ENCODE peak calls at places on chromosomes 3 and 15, in five cellular contexts. F is A549, I is endothelial cell of umbilical vein, A is GM12878, J is HepG2. E is an unnamed sample.
A peak's percentile ranks its signal among the peaks of the same experiment; 100 is the strongest.

GRCh38 chr15:28097656-28098359 is 1.3 kb downstream of the OCA2 start:
- DNase-seq in F (no peak), I (no peak), A (no peak), J (no peak), E (no peak)

GRCh38 chr15:99956820-99957641 is 223.8 kb upstream of the LYSMD4 start:
- DNase-seq in F (no peak), I (no peak), A (no peak), J (no peak), E (no peak)

GRCh38 chr3:59510576-59510975 is 460.8 kb upstream of the CFAP20DC start:
- DNase-seq in F (no peak), I (no peak), A (no peak), J (no peak), E (no peak)

GRCh38 chr3:182027366-182027765 is 315.6 kb downstream of the SOX2 start:
- DNase-seq in F (no peak), I (no peak), A (no peak), J (no peak), E (no peak)

GRCh38 chr3:83928903-83929302 is 1029.9 kb upstream of the CADM2 start:
- DNase-seq in F (no peak), I (no peak), A (no peak), J (no peak), E (no peak)

GRCh38 chr3:69493157-69493556 is 107.3 kb upstream of the FRMD4B start:
- DNase-seq in F (no peak), I (no peak), A (no peak), J (no peak), E (no peak)

GRCh38 chr15:83695246-83695645 is 41.3 kb downstream of the ADAMTSL3 start:
- DNase-seq in F (no peak), I (no peak), A (no peak), J (no peak), E (no peak)

GRCh38 chr3:195896361-195897080 is 11.8 kb downstream of the TNK2 start:
- DNase-seq in F (peak; percentile 44), I (peak; percentile 88), A (no peak), J (no peak), E (no peak)

GRCh38 chr3:59641169-59641914 is 591.5 kb upstream of the CFAP20DC start:
- DNase-seq in F (no peak), I (no peak), A (no peak), J (no peak), E (no peak)

GRCh38 chr3:115804722-115805121 is 181.4 kb downstream of the GAP43 start:
- DNase-seq in F (peak; percentile 66), I (peak; percentile 6), A (no peak), J (no peak), E (no peak)

GRCh38 chr3:153977148-153977547 is 144.0 kb upstream of the ARHGEF26 start:
- DNase-seq in F (no peak), I (peak; percentile 69), A (no peak), J (no peak), E (no peak)

GRCh38 chr3:37968784-37969600 is 21.6 kb upstream of the VILL start:
- DNase-seq in F (no peak), I (peak; percentile 12), A (no peak), J (no peak), E (no peak)

GRCh38 chr15:40106203-40107161 is 2.2 kb downstream of the BMF start:
- DNase-seq in F (peak; percentile 36), I (no peak), A (peak; percentile 83), J (peak; percentile 95), E (peak; percentile 95)

GRCh38 chr15:91975241-91975978 is 121.9 kb downstream of the SLCO3A1 start:
- DNase-seq in F (no peak), I (no peak), A (no peak), J (no peak), E (no peak)

GRCh38 chr3:9915252-9916141 is 1.4 kb upstream of the IL17RC start:
- DNase-seq in F (no peak), I (peak; percentile 50), A (no peak), J (peak; percentile 36), E (peak; percentile 78)

GRCh38 chr15:31471731-31472430 is 145.2 kb downstream of the KLF13 start:
- DNase-seq in F (no peak), I (no peak), A (no peak), J (no peak), E (no peak)

GRCh38 chr3:170909129-170909903 is 879 bp upstream of the EIF5A2 start:
- DNase-seq in F (peak; percentile 66), I (peak; percentile 4), A (no peak), J (peak; percentile 69), E (peak; percentile 63)

GRCh38 chr15:98654790-98655360 is 6.5 kb downstream of the IGF1R start:
- DNase-seq in F (peak; percentile 33), I (no peak), A (no peak), J (peak; percentile 68), E (no peak)

GRCh38 chr3:42256135-42256819 is 9.7 kb downstream of the CCK start:
- DNase-seq in F (peak; percentile 23), I (peak; percentile 37), A (no peak), J (no peak), E (no peak)

GRCh38 chr3:79161941-79162340 is 605.9 kb downstream of the ROBO1 start:
- DNase-seq in F (no peak), I (no peak), A (no peak), J (no peak), E (no peak)

GRCh38 chr3:108132727-108133373 is 42.0 kb upstream of the CD47 start:
- DNase-seq in F (peak; percentile 42), I (peak; percentile 70), A (no peak), J (no peak), E (peak; percentile 35)

GRCh38 chr15:99507016-99507731 is 58.6 kb upstream of the MEF2A start:
- DNase-seq in F (no peak), I (peak; percentile 82), A (no peak), J (peak; percentile 21), E (no peak)

GRCh38 chr15:81163961-81164800 is 30.1 kb downstream of the CFAP161 start:
- DNase-seq in F (peak; percentile 14), I (no peak), A (no peak), J (no peak), E (no peak)

GRCh38 chr3:45547764-45548683 is 46.5 kb upstream of the LIMD1 start:
- DNase-seq in F (no peak), I (no peak), A (no peak), J (no peak), E (peak; percentile 40)

GRCh38 chr15:75809986-75810750 is 33.1 kb upstream of the UBE2Q2 start:
- DNase-seq in F (peak; percentile 55), I (peak; percentile 37), A (no peak), J (peak; percentile 44), E (peak; percentile 61)

GRCh38 chr3:53109822-53110771 is 20.1 kb downstream of the RFT1 start:
- DNase-seq in F (peak; percentile 63), I (peak; percentile 19), A (no peak), J (peak; percentile 74), E (peak; percentile 78)

GRCh38 chr3:48594431-48595049 is 589 bp downstream of the COL7A1 start:
- DNase-seq in F (peak; percentile 51), I (no peak), A (no peak), J (no peak), E (no peak)

GRCh38 chr15:77282333-77282732 is 137.6 kb downstream of the PEAK1 start:
- DNase-seq in F (peak; percentile 50), I (peak; percentile 60), A (no peak), J (peak; percentile 83), E (no peak)

GRCh38 chr3:127000792-127001191 is 17.9 kb downstream of the PLXNA1 start:
- DNase-seq in F (no peak), I (no peak), A (no peak), J (no peak), E (no peak)

GRCh38 chr3:127001486-127002194 is 18.7 kb downstream of the PLXNA1 start:
- DNase-seq in F (no peak), I (no peak), A (no peak), J (no peak), E (no peak)

GRCh38 chr3:127003175-127003555 is 20.2 kb downstream of the PLXNA1 start:
- DNase-seq in F (no peak), I (no peak), A (no peak), J (no peak), E (no peak)

GRCh38 chr3:127003601-127004280 is 20.8 kb downstream of the PLXNA1 start:
- DNase-seq in F (no peak), I (no peak), A (no peak), J (no peak), E (no peak)

GRCh38 chr3:127002195-127003174 is 19.6 kb downstream of the PLXNA1 start:
- DNase-seq in F (no peak), I (peak; percentile 83), A (no peak), J (no peak), E (peak; percentile 43)
- H3K4me3 ChIP-seq in F (no peak overlapping the region), I (no peak overlapping the region), A (no peak overlapping the region), J (no peak overlapping the region), E (no peak overlapping the region)

GRCh38 chr3:33064929-33065328 is 32.0 kb downstream of the GLB1 start:
- DNase-seq in F (peak; percentile 10), I (no peak), A (no peak), J (peak; percentile 15), E (peak; percentile 33)
- TF ChIP-seq CTCF in F (peak; percentile 13), I (no peak), A (peak; percentile 41), J (peak; percentile 35), E (peak; percentile 30)

DNA sequence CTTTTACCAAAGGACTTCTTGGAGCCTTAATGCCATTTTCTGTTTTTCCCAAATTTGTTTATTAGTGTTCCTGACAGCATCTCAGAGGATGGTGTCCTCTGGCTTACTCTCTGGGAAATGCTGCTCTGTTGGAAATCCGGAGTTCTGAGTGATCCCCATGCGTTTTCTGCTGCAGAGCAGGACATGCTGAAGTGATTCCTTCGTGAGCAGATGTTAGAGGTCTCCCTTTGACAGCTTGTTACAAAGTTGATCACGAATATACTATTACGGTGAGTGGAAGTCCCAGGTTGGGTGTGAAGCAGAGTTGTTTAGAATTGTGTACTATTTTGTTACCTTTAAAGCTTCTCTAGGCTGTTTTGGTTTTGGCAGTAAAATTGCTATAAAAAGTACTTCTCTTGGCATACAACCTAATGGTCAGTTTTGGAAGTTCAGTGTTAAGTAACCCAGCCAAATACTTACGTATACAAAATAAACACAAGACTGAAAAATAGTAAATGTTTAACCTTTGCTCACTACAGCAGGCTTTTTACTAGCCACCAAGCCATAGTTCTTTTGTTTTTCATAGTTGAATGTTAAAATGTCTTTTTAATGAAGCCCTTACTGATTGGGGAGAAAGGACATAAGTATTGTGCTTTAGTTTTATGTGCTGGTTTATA is 15.0 kb upstream of the GOLGA6L9 start:
- DNase-seq in F (peak; percentile 55), I (no peak), A (no peak), J (peak; percentile 75), E (no peak)
- TF ChIP-seq MYC in F (no peak), I (no peak), A (no peak), J (no peak), E (no peak)

GRCh38 chr3:123447749-123448502 is 964 bp downstream of the ADCY5 start:
- DNase-seq in F (no peak), I (no peak), A (no peak), J (no peak), E (no peak)

GRCh38 chr3:123451186-123451585 is 2.3 kb upstream of the ADCY5 start:
- DNase-seq in F (no peak), I (no peak), A (no peak), J (peak; percentile 60), E (no peak)

GRCh38 chr3:123449092-123449985 is 449 bp upstream of the ADCY5 start:
- DNase-seq in F (peak; percentile 23), I (peak; percentile 4), A (no peak), J (no peak), E (no peak)

GRCh38 chr3:123448503-123449091 is at the start of gene ADCY5:
- DNase-seq in F (peak; percentile 16), I (peak; percentile 12), A (no peak), J (no peak), E (no peak)

GRCh38 chr3:123449986-123450474 is 1.1 kb upstream of the ADCY5 start:
- DNase-seq in F (no peak), I (no peak), A (no peak), J (no peak), E (no peak)
- H3K4me3 ChIP-seq in F (peak overlapping the region; percentile 72), I (no peak overlapping the region), A (no peak overlapping the region), J (peak overlapping the region; percentile 73), E (no peak overlapping the region)

GRCh38 chr15:65993226-65993625 is 123.9 kb downstream of the RAB11A start:
- DNase-seq in F (no peak), I (no peak), A (no peak), J (no peak), E (no peak)
- TF ChIP-seq CTCF in F (no peak), I (no peak), A (no peak), J (no peak), E (no peak)